ENCODE peak calls at places on chromosomes 4 and X, in six cellular contexts. One of them, this sample, is unnamed.
A peak's percentile ranks its signal among the peaks of the same experiment; 100 is the strongest.

GRCh38 chrX:38717871-38718270 is 83.4 kb upstream of the MID1IP1 start:
- DNase-seq in cardiac muscle cell: peak; percentile 23
- DNase-seq in HL-60: peak; percentile 8
- DNase-seq in NCI-H345: peak; percentile 9
- DNase-seq in T-helper 2 cell: no peak
- DNase-seq in ascending aorta: no peak
- DNase-seq in this sample: peak; percentile 32

GRCh38 chrX:15877380-15877779 is 22.8 kb upstream of the AP1S2 start:
- DNase-seq in cardiac muscle cell: peak; percentile 75
- DNase-seq in HL-60: no peak
- DNase-seq in NCI-H345: no peak
- DNase-seq in T-helper 2 cell: no peak
- DNase-seq in ascending aorta: no peak
- DNase-seq in this sample: no peak

GRCh38 chr4:146844761-146845160 is 100.9 kb downstream of the TTC29 start:
- DNase-seq in cardiac muscle cell: no peak
- DNase-seq in HL-60: no peak
- DNase-seq in NCI-H345: no peak
- DNase-seq in T-helper 2 cell: no peak
- DNase-seq in ascending aorta: no peak
- DNase-seq in this sample: no peak

GRCh38 chrX:106356580-106356979 is 188.5 kb downstream of the PWWP3B start:
- DNase-seq in cardiac muscle cell: no peak
- DNase-seq in HL-60: no peak
- DNase-seq in NCI-H345: no peak
- DNase-seq in T-helper 2 cell: no peak
- DNase-seq in ascending aorta: no peak
- DNase-seq in this sample: no peak

GRCh38 chr4:2458546-2459491 is 10.1 kb upstream of the RNF4 start:
- DNase-seq in cardiac muscle cell: no peak
- DNase-seq in HL-60: no peak
- DNase-seq in NCI-H345: peak; percentile 28
- DNase-seq in T-helper 2 cell: no peak
- DNase-seq in ascending aorta: no peak
- DNase-seq in this sample: no peak

GRCh38 chr4:6568689-6569332 is 6.2 kb upstream of the MAN2B2 start:
- DNase-seq in cardiac muscle cell: peak; percentile 60
- DNase-seq in HL-60: no peak
- DNase-seq in NCI-H345: no peak
- DNase-seq in T-helper 2 cell: no peak
- DNase-seq in ascending aorta: no peak
- DNase-seq in this sample: no peak

GRCh38 chr4:38715076-38715475 is 51.1 kb downstream of the KLF3 start:
- DNase-seq in cardiac muscle cell: no peak
- DNase-seq in HL-60: no peak
- DNase-seq in NCI-H345: no peak
- DNase-seq in T-helper 2 cell: no peak
- DNase-seq in ascending aorta: no peak
- DNase-seq in this sample: no peak

GRCh38 chrX:34880656-34881055 is 61.9 kb upstream of the FAM47B start:
- DNase-seq in cardiac muscle cell: peak; percentile 37
- DNase-seq in HL-60: no peak
- DNase-seq in NCI-H345: no peak
- DNase-seq in T-helper 2 cell: no peak
- DNase-seq in ascending aorta: no peak
- DNase-seq in this sample: no peak

GRCh38 chrX:110136136-110136535 is 133.2 kb downstream of the TMEM164 start:
- DNase-seq in cardiac muscle cell: peak; percentile 27
- DNase-seq in HL-60: no peak
- DNase-seq in NCI-H345: no peak
- DNase-seq in T-helper 2 cell: no peak
- DNase-seq in ascending aorta: no peak
- DNase-seq in this sample: no peak

GRCh38 chr4:125187221-125187620 is 127.5 kb upstream of the FAT4 start:
- DNase-seq in cardiac muscle cell: peak; percentile 42
- DNase-seq in HL-60: no peak
- DNase-seq in NCI-H345: no peak
- DNase-seq in T-helper 2 cell: no peak
- DNase-seq in ascending aorta: no peak
- DNase-seq in this sample: no peak

GRCh38 chrX:155880586-155881157 is 473 bp upstream of the VAMP7 start:
- DNase-seq in cardiac muscle cell: peak; percentile 12
- DNase-seq in HL-60: no peak
- DNase-seq in NCI-H345: peak; percentile 9
- DNase-seq in T-helper 2 cell: no peak
- DNase-seq in ascending aorta: no peak
- DNase-seq in this sample: no peak

GRCh38 chr4:173025131-173025530 is 143.5 kb upstream of the GALNT7 start:
- DNase-seq in cardiac muscle cell: peak; percentile 83
- DNase-seq in HL-60: peak; percentile 50
- DNase-seq in NCI-H345: peak; percentile 71
- DNase-seq in T-helper 2 cell: no peak
- DNase-seq in ascending aorta: peak; percentile 71
- DNase-seq in this sample: peak; percentile 41

GRCh38 chr4:143384381-143384994 is 47.8 kb downstream of the GAB1 start:
- DNase-seq in cardiac muscle cell: peak; percentile 43
- DNase-seq in HL-60: no peak
- DNase-seq in NCI-H345: no peak
- DNase-seq in T-helper 2 cell: no peak
- DNase-seq in ascending aorta: peak; percentile 84
- DNase-seq in this sample: no peak

GRCh38 chr4:15303052-15303641 is 124.7 kb upstream of the C1QTNF7 start:
- DNase-seq in cardiac muscle cell: peak; percentile 31
- DNase-seq in HL-60: no peak
- DNase-seq in NCI-H345: no peak
- DNase-seq in T-helper 2 cell: no peak
- DNase-seq in ascending aorta: no peak
- DNase-seq in this sample: no peak

GRCh38 chrX:51332188-51332942 is at the start of gene NUDT10:
- DNase-seq in cardiac muscle cell: peak; percentile 69
- DNase-seq in HL-60: no peak
- DNase-seq in NCI-H345: no peak
- DNase-seq in T-helper 2 cell: no peak
- DNase-seq in ascending aorta: peak; percentile 70
- DNase-seq in this sample: no peak

GRCh38 chr4:77619408-77619807 is 13.8 kb downstream of the CXCL13 start:
- DNase-seq in cardiac muscle cell: peak; percentile 21
- DNase-seq in HL-60: no peak
- DNase-seq in NCI-H345: no peak
- DNase-seq in T-helper 2 cell: no peak
- DNase-seq in ascending aorta: no peak
- DNase-seq in this sample: no peak

GRCh38 chrX:84187501-84188319 is at the start of gene RPS6KA6:
- DNase-seq in cardiac muscle cell: no peak
- DNase-seq in HL-60: no peak
- DNase-seq in NCI-H345: peak; percentile 12
- DNase-seq in T-helper 2 cell: no peak
- DNase-seq in ascending aorta: peak; percentile 69
- DNase-seq in this sample: peak; percentile 9

GRCh38 chr4:153418581-153418980 is 47.6 kb upstream of the TMEM131L start:
- DNase-seq in cardiac muscle cell: peak; percentile 65
- DNase-seq in HL-60: no peak
- DNase-seq in NCI-H345: no peak
- DNase-seq in T-helper 2 cell: no peak
- DNase-seq in ascending aorta: no peak
- DNase-seq in this sample: no peak

GRCh38 chr4:161577604-161578301 is 586.0 kb downstream of the FSTL5 start:
- DNase-seq in cardiac muscle cell: peak; percentile 72
- DNase-seq in HL-60: no peak
- DNase-seq in NCI-H345: no peak
- DNase-seq in T-helper 2 cell: no peak
- DNase-seq in ascending aorta: no peak
- DNase-seq in this sample: no peak

GRCh38 chr4:19329631-19330030 is 922.1 kb upstream of the SLIT2 start:
- DNase-seq in cardiac muscle cell: peak; percentile 48
- DNase-seq in HL-60: no peak
- DNase-seq in NCI-H345: no peak
- DNase-seq in T-helper 2 cell: no peak
- DNase-seq in ascending aorta: no peak
- DNase-seq in this sample: no peak

GRCh38 chr4:143482753-143483362 is 30.6 kb upstream of the SMARCA5 start:
- DNase-seq in cardiac muscle cell: peak; percentile 77
- DNase-seq in HL-60: no peak
- DNase-seq in NCI-H345: peak; percentile 21
- DNase-seq in T-helper 2 cell: no peak
- DNase-seq in ascending aorta: no peak
- DNase-seq in this sample: peak; percentile 71

GRCh38 chr4:47531241-47531953 is 46.3 kb downstream of the ATP10D start:
- DNase-seq in cardiac muscle cell: peak; percentile 84
- DNase-seq in HL-60: peak; percentile 28
- DNase-seq in NCI-H345: no peak
- DNase-seq in T-helper 2 cell: no peak
- DNase-seq in ascending aorta: no peak
- DNase-seq in this sample: peak; percentile 80

GRCh38 chr4:37651781-37652377 is 34.3 kb downstream of the RELL1 start:
- DNase-seq in cardiac muscle cell: no peak
- DNase-seq in HL-60: no peak
- DNase-seq in NCI-H345: no peak
- DNase-seq in T-helper 2 cell: no peak
- DNase-seq in ascending aorta: no peak
- DNase-seq in this sample: no peak

GRCh38 chr4:140103676-140104075 is 50.3 kb downstream of the MAML3 start:
- DNase-seq in cardiac muscle cell: peak; percentile 60
- DNase-seq in HL-60: no peak
- DNase-seq in NCI-H345: no peak
- DNase-seq in T-helper 2 cell: no peak
- DNase-seq in ascending aorta: no peak
- DNase-seq in this sample: no peak

GRCh38 chrX:102966701-102967100 is 29.6 kb downstream of the RAB40AL start:
- DNase-seq in cardiac muscle cell: no peak
- DNase-seq in HL-60: no peak
- DNase-seq in NCI-H345: no peak
- DNase-seq in T-helper 2 cell: no peak
- DNase-seq in ascending aorta: no peak
- DNase-seq in this sample: no peak

GRCh38 chr4:90840828-90841227 is 713.6 kb downstream of the CCSER1 start:
- DNase-seq in cardiac muscle cell: no peak
- DNase-seq in HL-60: no peak
- DNase-seq in NCI-H345: no peak
- DNase-seq in T-helper 2 cell: no peak
- DNase-seq in ascending aorta: no peak
- DNase-seq in this sample: no peak

GRCh38 chr4:151673913-151674520 is 86.8 kb downstream of the GATB start:
- DNase-seq in cardiac muscle cell: no peak
- DNase-seq in HL-60: no peak
- DNase-seq in NCI-H345: no peak
- DNase-seq in T-helper 2 cell: no peak
- DNase-seq in ascending aorta: no peak
- DNase-seq in this sample: no peak

GRCh38 chr4:56424697-56425514 is 10.5 kb downstream of the PPAT start:
- DNase-seq in cardiac muscle cell: peak; percentile 60
- DNase-seq in HL-60: no peak
- DNase-seq in NCI-H345: no peak
- DNase-seq in T-helper 2 cell: no peak
- DNase-seq in ascending aorta: no peak
- DNase-seq in this sample: no peak

GRCh38 chr4:152500798-152501434 is 35.0 kb downstream of the FBXW7 start:
- DNase-seq in cardiac muscle cell: peak; percentile 95
- DNase-seq in HL-60: peak; percentile 80
- DNase-seq in NCI-H345: peak; percentile 69
- DNase-seq in T-helper 2 cell: no peak
- DNase-seq in ascending aorta: peak; percentile 67
- DNase-seq in this sample: peak; percentile 89

GRCh38 chr4:150389896-150390530 is 191.9 kb upstream of the MAB21L2 start:
- DNase-seq in cardiac muscle cell: peak; percentile 78
- DNase-seq in HL-60: no peak
- DNase-seq in NCI-H345: no peak
- DNase-seq in T-helper 2 cell: no peak
- DNase-seq in ascending aorta: no peak
- DNase-seq in this sample: no peak

GRCh38 chr4:56530269-56531148 is 24.9 kb downstream of the ARL9 start:
- DNase-seq in cardiac muscle cell: peak; percentile 87
- DNase-seq in HL-60: peak; percentile 40
- DNase-seq in NCI-H345: peak; percentile 72
- DNase-seq in T-helper 2 cell: peak; percentile 63
- DNase-seq in ascending aorta: peak; percentile 93
- DNase-seq in this sample: no peak

GRCh38 chr4:38139187-38139586 is 179.0 kb downstream of the PTTG2 start:
- DNase-seq in cardiac muscle cell: no peak
- DNase-seq in HL-60: no peak
- DNase-seq in NCI-H345: no peak
- DNase-seq in T-helper 2 cell: no peak
- DNase-seq in ascending aorta: no peak
- DNase-seq in this sample: no peak

GRCh38 chr4:80081566-80081965 is 8.5 kb upstream of the ANTXR2 start:
- DNase-seq in cardiac muscle cell: no peak
- DNase-seq in HL-60: no peak
- DNase-seq in NCI-H345: no peak
- DNase-seq in T-helper 2 cell: no peak
- DNase-seq in ascending aorta: no peak
- DNase-seq in this sample: no peak

GRCh38 chrX:8364369-8365141 is 100.1 kb upstream of the VCX3B start:
- DNase-seq in cardiac muscle cell: peak; percentile 35
- DNase-seq in HL-60: no peak
- DNase-seq in NCI-H345: peak; percentile 45
- DNase-seq in T-helper 2 cell: no peak
- DNase-seq in ascending aorta: no peak
- DNase-seq in this sample: no peak

GRCh38 chrX:134368140-134368539 is 91.8 kb upstream of the HPRT1 start:
- DNase-seq in cardiac muscle cell: no peak
- DNase-seq in HL-60: peak; percentile 17
- DNase-seq in NCI-H345: no peak
- DNase-seq in T-helper 2 cell: no peak
- DNase-seq in ascending aorta: no peak
- DNase-seq in this sample: no peak

This sample was measured in dermis microvascular lymphatic vessel endothelial cell.